ENCODE peak calls at places on chromosomes 5 and 9, in eight cellular contexts. T, A, I, K, W, Q, L and N are unnamed samples.

GRCh38 chr5:35618791-35619190 is 1.1 kb downstream of the SPEF2 start:
- DNase-seq in T (no peak), A (no peak), I (no peak), K (no peak), W (no peak), Q (no peak), L (no peak), N (no peak)

GRCh38 chr5:149810856-149811255 is 80.7 kb downstream of the PPARGC1B start:
- DNase-seq in T (no peak), A (no peak), I (peak; percentile 6), K (no peak), W (no peak), Q (no peak), L (no peak), N (no peak)

GRCh38 chr5:4773827-4774317 is 366.3 kb upstream of the ADAMTS16 start:
- DNase-seq in T (no peak), A (no peak), I (no peak), K (no peak), W (no peak), Q (no peak), L (no peak), N (no peak)

GRCh38 chr5:95605786-95606185 is 14.1 kb upstream of the GPR150 start:
- DNase-seq in T (no peak), A (no peak), I (no peak), K (no peak), W (no peak), Q (no peak), L (no peak), N (no peak)

GRCh38 chr5:177306674-177307543 is 3.3 kb downstream of the PRELID1 start:
- DNase-seq in T (peak; percentile 63), A (no peak), I (peak; percentile 88), K (no peak), W (no peak), Q (no peak), L (no peak), N (no peak)

GRCh38 chr5:133193794-133194193 is 142.0 kb downstream of the HSPA4 start:
- DNase-seq in T (no peak), A (no peak), I (no peak), K (no peak), W (no peak), Q (no peak), L (no peak), N (no peak)

GRCh38 chr5:3175416-3175815 is 420.2 kb upstream of the IRX1 start:
- DNase-seq in T (no peak), A (no peak), I (no peak), K (no peak), W (no peak), Q (no peak), L (no peak), N (no peak)

GRCh38 chr9:106878081-106878837 is 15.3 kb downstream of the ZNF462 start:
- DNase-seq in T (no peak), A (no peak), I (no peak), K (no peak), W (no peak), Q (no peak), L (no peak), N (no peak)

GRCh38 chr9:115466784-115467183 is 348.8 kb upstream of the TNC start:
- DNase-seq in T (peak; percentile 20), A (no peak), I (no peak), K (no peak), W (no peak), Q (no peak), L (no peak), N (peak; percentile 3)

DNA sequence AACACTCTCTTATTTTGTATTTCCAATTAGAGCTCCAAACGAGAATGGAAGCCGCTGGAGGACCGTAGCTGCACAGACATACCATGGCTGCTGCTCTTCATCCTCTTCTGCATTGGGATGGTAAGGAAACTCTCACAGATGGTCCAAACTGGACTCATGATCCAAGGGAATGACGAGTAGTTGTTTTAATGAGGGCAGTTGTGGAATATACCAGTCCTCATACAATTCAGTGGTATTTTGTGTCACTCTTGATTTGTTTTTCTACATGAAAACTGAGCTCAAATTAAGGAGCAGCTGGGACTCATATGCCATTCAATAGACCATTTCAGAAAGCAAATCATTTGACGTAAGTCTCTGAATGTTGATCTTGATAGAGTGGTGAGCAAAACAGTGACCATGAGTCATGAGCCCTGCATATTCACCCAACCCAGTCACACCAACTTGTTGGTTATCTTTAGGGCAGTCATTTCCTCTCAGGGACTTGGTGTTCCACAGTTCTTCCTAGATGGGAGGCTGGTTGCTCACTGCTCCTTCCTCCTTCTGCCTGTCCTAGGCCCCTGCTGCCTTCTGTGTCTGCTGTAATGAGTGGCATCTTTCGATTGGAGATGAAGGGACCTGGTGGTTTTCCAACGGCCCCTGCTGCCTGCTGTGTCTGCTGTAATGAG is 54.9 kb downstream of the SLC44A1 start:
- DNase-seq in T (peak; percentile 53), A (peak; percentile 98), I (no peak), K (peak; percentile 63), W (no peak), Q (peak; percentile 60), L (no peak), N (no peak)
- TF ChIP-seq POLR2A in T (peak; percentile 39), A (peak; percentile 73), I (no peak), K (no peak), W (no peak), Q (no peak), L (no peak), N (no peak)

DNA sequence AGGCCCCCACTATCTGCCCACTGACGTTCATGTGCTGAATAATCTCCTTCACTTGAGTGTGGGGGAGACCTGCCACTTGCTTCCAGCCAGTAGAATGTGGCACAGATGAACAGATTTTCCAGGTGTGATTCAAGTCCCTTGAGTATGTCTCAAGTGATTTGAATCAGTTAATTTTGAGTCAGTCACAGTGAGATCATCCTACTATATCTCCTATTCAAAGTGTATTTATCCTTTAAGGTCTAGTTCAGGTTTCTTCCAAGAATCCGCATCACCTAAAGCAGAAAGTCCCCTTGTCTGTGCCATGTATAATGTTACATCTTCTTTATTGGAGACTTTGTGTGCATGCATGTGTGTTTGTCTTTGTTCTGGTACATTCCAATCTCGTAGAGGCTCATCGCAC is 208.3 kb upstream of the DAB2 start:
- DNase-seq in T (no peak), A (no peak), I (no peak), K (no peak), W (no peak), Q (no peak), L (no peak), N (no peak)
- H3K27ac ChIP-seq in T (no peak overlapping the region), A (no peak overlapping the region), I (no peak overlapping the region), K (no peak overlapping the region), W (no peak overlapping the region), Q (no peak overlapping the region), L (no peak overlapping the region), N (no peak overlapping the region)

DNA sequence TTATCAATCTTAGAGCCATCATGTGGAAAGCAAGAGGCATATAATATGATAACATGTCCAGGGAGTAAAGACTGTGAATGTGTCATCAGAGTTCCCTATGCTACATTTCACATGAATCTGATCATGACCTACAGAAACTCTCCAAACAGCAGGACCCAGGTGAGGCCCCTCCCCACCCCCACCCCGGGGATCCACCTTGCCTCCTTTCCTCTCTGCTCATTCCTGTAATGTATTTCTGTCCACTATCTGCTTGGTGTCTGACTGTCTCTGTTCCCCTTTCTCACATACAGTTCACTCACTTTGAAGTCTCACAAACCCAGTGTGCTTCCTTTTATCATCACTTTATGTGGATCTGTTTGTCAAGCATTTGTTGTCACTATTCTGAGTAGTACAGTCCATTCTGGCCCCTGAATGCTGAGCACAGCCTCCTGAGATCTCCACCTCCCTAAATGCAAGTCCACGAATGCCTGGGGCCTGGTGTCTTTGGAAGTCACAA is 76.4 kb upstream of the SMARCA2 start:
- DNase-seq in T (no peak), A (no peak), I (no peak), K (no peak), W (no peak), Q (no peak), L (no peak), N (no peak)
- TF ChIP-seq POLR2A in T (no peak), A (no peak), I (no peak), K (no peak), W (no peak), Q (no peak), L (no peak), N (no peak)

GRCh38 chr9:129455151-129455995 is 165.5 kb downstream of the C9orf50 start:
- DNase-seq in T (no peak), A (no peak), I (no peak), K (no peak), W (no peak), Q (no peak), L (no peak), N (no peak)
- H3K27ac ChIP-seq in T (no peak overlapping the region), A (peak overlapping the region; percentile 11), I (no peak overlapping the region), K (no peak overlapping the region), W (no peak overlapping the region), Q (peak overlapping the region; percentile 26), L (peak overlapping the region; percentile 57), N (no peak overlapping the region)

DNA sequence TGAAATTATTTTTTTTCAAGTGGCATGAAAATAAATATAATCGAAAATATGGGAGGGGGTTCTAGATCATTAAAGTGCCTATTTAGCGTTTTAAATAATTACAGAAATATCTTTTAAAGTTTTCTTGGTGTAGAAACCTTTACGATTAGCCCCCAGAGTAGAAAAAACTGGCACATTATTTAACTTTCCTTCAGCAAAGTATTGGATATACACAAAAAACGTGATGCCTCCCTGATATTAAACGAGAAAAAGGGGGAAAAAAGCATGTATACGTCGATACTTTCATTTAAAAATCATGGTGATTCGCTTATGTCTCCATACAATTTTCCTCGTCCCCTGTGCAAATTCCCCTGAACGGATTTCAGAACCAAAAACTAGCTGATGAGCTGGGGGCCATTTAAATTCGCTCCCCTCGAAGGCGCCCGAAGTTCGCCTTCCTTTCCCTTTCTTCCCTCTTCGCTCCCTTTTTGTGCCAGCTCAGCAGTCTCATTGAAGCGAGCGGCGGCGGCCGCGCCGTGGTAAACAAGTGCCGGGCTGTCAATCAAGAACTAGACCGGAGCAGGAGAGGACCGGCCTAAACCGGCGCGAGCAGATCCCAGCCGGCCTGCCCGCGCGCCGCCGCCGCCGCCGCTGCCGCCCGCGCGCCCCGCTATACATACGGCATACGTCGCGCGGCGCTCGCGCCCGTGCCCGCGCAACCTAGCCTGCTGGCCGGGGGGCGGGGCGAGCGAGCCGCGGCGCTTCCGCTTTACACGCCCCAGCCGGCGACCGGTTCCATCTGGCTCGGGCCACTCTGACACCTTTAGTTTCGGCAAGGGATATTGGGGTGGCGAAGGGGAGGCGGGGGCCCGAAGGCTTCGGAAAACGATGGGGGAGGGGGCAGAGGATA is 3.3 kb downstream of the ARRDC3 start:
- DNase-seq in T (peak; percentile 94), A (peak; percentile 84), I (peak; percentile 100), K (peak; percentile 98), W (peak; percentile 64), Q (peak; percentile 78), L (peak; percentile 87), N (peak; percentile 93)
- TF ChIP-seq POLR2A in T (peak; percentile 40), A (peak; percentile 68), I (no peak), K (peak; percentile 70), W (peak; percentile 23), Q (no peak), L (peak; percentile 75), N (no peak)